ENCODE peak calls at places on chromosome 1, in eight cellular contexts. Z is activated B cell treated with CpG ODN at 0.5 μM for 24 hours; G is brain microvascular endothelial cell; O is stomach; X is uterus; A is GM20000; Y is OCI-LY7; N is CD4-positive, alpha-beta T cell. I is an unnamed sample.

GRCh38 chr1:222970040-222970439 is 155.2 kb downstream of the DISP1 start:
- DNase-seq in Z (no peak), G (no peak), O (no peak), X (no peak), A (no peak), Y (no peak), N (no peak), I (no peak)

GRCh38 chr1:101479945-101480344 is 243.1 kb downstream of the S1PR1 start:
- DNase-seq in Z (no peak), G (no peak), O (no peak), X (no peak), A (no peak), Y (no peak), N (no peak), I (no peak)

GRCh38 chr1:207603777-207604176 is 41.2 kb upstream of the CR1L start:
- DNase-seq in Z (no peak), G (no peak), O (no peak), X (no peak), A (no peak), Y (no peak), N (no peak), I (no peak)

GRCh38 chr1:27605796-27606707 is 2.1 kb upstream of the AHDC1 start:
- DNase-seq in Z (peak; percentile 45), G (no peak), O (peak; percentile 51), X (peak; percentile 66), A (peak; percentile 72), Y (peak; percentile 79), N (peak; percentile 60), I (peak; percentile 53)

GRCh38 chr1:18192974-18193373 is 85.4 kb downstream of the IGSF21 start:
- DNase-seq in Z (no peak), G (no peak), O (no peak), X (no peak), A (no peak), Y (no peak), N (no peak), I (no peak)

GRCh38 chr1:90717665-90718410 is 736 bp upstream of the BARHL2 start:
- DNase-seq in Z (no peak), G (no peak), O (no peak), X (no peak), A (peak; percentile 44), Y (no peak), N (no peak), I (no peak)

GRCh38 chr1:187696092-187696491 is 867.3 kb downstream of the PLA2G4A start:
- DNase-seq in Z (no peak), G (no peak), O (no peak), X (no peak), A (no peak), Y (no peak), N (no peak), I (peak; percentile 33)

GRCh38 chr1:220994671-220995070 is 115.4 kb downstream of the HLX start:
- DNase-seq in Z (no peak), G (no peak), O (no peak), X (no peak), A (no peak), Y (no peak), N (no peak), I (no peak)

GRCh38 chr1:22870201-22870871 is 102.3 kb downstream of the LACTBL1 start:
- DNase-seq in Z (no peak), G (no peak), O (peak; percentile 34), X (no peak), A (no peak), Y (no peak), N (no peak), I (no peak)

GRCh38 chr1:145958734-145959133 is 917 bp upstream of the LIX1L start:
- DNase-seq in Z (no peak), G (no peak), O (no peak), X (no peak), A (no peak), Y (no peak), N (no peak), I (no peak)

GRCh38 chr1:110872745-110873435 is at the start of gene CD53:
- DNase-seq in Z (peak; percentile 27), G (no peak), O (no peak), X (no peak), A (peak; percentile 73), Y (peak; percentile 91), N (peak; percentile 24), I (no peak)

GRCh38 chr1:166063701-166064100 is 103.1 kb downstream of the FAM78B start:
- DNase-seq in Z (no peak), G (no peak), O (no peak), X (no peak), A (no peak), Y (no peak), N (no peak), I (no peak)

GRCh38 chr1:167593860-167594259 is 36.2 kb upstream of the RCSD1 start:
- DNase-seq in Z (no peak), G (no peak), O (no peak), X (no peak), A (no peak), Y (no peak), N (no peak), I (no peak)

GRCh38 chr1:5972198-5972520 is 20.1 kb downstream of the NPHP4 start:
- DNase-seq in Z (no peak), G (no peak), O (no peak), X (no peak), A (no peak), Y (no peak), N (no peak), I (no peak)

GRCh38 chr1:5975133-5975880 is 16.9 kb downstream of the NPHP4 start:
- DNase-seq in Z (no peak), G (peak; percentile 45), O (peak; percentile 63), X (no peak), A (peak; percentile 58), Y (peak; percentile 58), N (no peak), I (peak; percentile 63)

GRCh38 chr1:5974631-5975030 is 17.6 kb downstream of the NPHP4 start:
- DNase-seq in Z (no peak), G (no peak), O (no peak), X (no peak), A (no peak), Y (no peak), N (no peak), I (no peak)

GRCh38 chr1:5971471-5972197 is 20.6 kb downstream of the NPHP4 start:
- DNase-seq in Z (no peak), G (no peak), O (no peak), X (no peak), A (no peak), Y (no peak), N (no peak), I (no peak)

GRCh38 chr1:5973771-5974170 is 18.5 kb downstream of the NPHP4 start:
- DNase-seq in Z (no peak), G (no peak), O (no peak), X (no peak), A (no peak), Y (no peak), N (no peak), I (no peak)
- TF ChIP-seq CTCF in Z (no peak), G (peak; percentile 51), O (no peak), X (no peak), A (no peak), Y (no peak), N (no peak), I (no peak)

GRCh38 chr1:65509912-65510680 is 89.6 kb downstream of the LEPR start:
- DNase-seq in Z (no peak), G (peak; percentile 56), O (no peak), X (no peak), A (no peak), Y (no peak), N (no peak), I (no peak)

GRCh38 chr1:65503427-65503826 is 83.0 kb downstream of the LEPR start:
- DNase-seq in Z (no peak), G (no peak), O (no peak), X (no peak), A (no peak), Y (no peak), N (no peak), I (no peak)

GRCh38 chr1:65508051-65508450 is 87.6 kb downstream of the LEPR start:
- DNase-seq in Z (no peak), G (no peak), O (no peak), X (no peak), A (no peak), Y (no peak), N (no peak), I (no peak)

GRCh38 chr1:65505547-65506325 is 85.3 kb downstream of the LEPR start:
- DNase-seq in Z (no peak), G (no peak), O (no peak), X (no peak), A (no peak), Y (no peak), N (no peak), I (no peak)

DNA sequence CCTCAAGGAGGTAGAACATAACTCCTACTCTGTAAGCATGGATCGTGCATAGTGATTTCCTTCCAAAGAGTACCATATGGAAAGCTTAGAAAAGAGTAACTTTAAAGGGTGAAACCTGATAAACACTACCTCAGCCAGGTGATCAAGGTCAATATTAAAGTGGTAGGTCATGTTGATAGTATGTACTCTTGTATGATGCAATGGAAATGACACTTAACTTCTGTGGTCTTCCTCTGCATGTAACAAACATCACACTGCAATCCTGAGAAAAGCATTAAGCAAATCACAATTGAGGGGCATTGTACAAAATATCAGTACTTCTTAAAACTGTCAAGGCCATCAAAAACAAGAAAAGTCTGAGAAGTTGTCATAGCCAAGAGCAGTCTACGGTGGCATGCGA is 83.8 kb downstream of the LEPR start:
- DNase-seq in Z (no peak), G (no peak), O (no peak), X (no peak), A (no peak), Y (no peak), N (no peak), I (no peak)
- TF ChIP-seq CTCF in Z (no peak), G (no peak), O (no peak), X (no peak), A (no peak), Y (no peak), N (no peak), I (no peak)

GRCh38 chr1:91997607-91998195 is 32.1 kb upstream of the EPHX4 start:
- DNase-seq in Z (no peak), G (peak; percentile 50), O (no peak), X (no peak), A (peak; percentile 24), Y (peak; percentile 50), N (peak; percentile 17), I (peak; percentile 45)
- TF ChIP-seq CTCF in Z (no peak), G (peak; percentile 64), O (no peak), X (no peak), A (peak; percentile 33), Y (peak; percentile 91), N (peak; percentile 77), I (peak; percentile 22)

DNA sequence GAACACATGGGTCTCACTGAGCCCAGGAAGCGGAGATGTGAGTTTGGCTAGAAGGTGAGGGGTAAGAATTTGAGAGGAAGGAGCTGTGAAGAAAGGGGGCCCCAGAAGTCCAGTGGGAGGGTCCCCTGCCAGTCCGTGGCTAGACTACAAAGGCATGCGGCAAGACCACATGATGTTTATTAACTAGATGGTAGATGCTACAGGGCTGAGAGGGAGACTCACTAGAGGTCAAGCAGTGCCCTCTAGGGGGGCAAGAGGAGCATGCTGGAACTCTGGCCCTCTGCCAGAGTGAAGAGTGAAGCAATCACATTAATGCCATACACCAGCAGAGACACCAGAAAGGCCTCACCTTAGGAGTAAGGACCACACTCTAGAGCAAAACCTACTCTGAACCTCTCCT is 12.2 kb downstream of the KIAA0319L start:
- DNase-seq in Z (no peak), G (no peak), O (no peak), X (no peak), A (peak; percentile 58), Y (peak; percentile 64), N (peak; percentile 43), I (peak; percentile 38)
- TF ChIP-seq CTCF in Z (no peak), G (peak; percentile 30), O (no peak), X (no peak), A (peak; percentile 59), Y (peak; percentile 75), N (peak; percentile 63), I (no peak)